ENCODE peak calls at places on chromosome 10, in four cellular contexts. W is activated CD4-positive, CD25-positive, alpha-beta regulatory T cell treated with anti-CD3 and anti-CD28 coated beads, Interleukin-2, amount 50 U/mL, for 72 hours; F is T-cell; S is activated CD4-positive, alpha-beta T cell treated with anti-CD3 and anti-CD28 coated beads for 24 hours. P is an unnamed sample.

GRCh38 chr10:29734980-29735627 is 100.3 kb upstream of the SVIL start:
- DNase-seq in W (peak), F (peak), S (peak), P (peak)

GRCh38 chr10:110758898-110759297 is 112.8 kb upstream of the PDCD4 start:
- DNase-seq in W (no peak), F (no peak), S (no peak), P (peak)

GRCh38 chr10:91162495-91163268 is 57.8 kb upstream of the PCGF5 start:
- DNase-seq in W (peak), F (peak), S (peak), P (peak)

GRCh38 chr10:119423510-119423874 is 119.0 kb downstream of the RGS10 start:
- DNase-seq in W (no peak), F (no peak), S (no peak), P (no peak)

GRCh38 chr10:24114561-24114960 is 94.4 kb upstream of the KIAA1217 start:
- DNase-seq in W (no peak), F (no peak), S (no peak), P (no peak)

GRCh38 chr10:112872728-112873127 is 77.3 kb upstream of the TCF7L2 start:
- DNase-seq in W (no peak), F (no peak), S (no peak), P (no peak)

GRCh38 chr10:43198682-43199005 is 60.4 kb downstream of the CSGALNACT2 start:
- DNase-seq in W (no peak), F (no peak), S (no peak), P (no peak)

GRCh38 chr10:89163265-89163995 is 43.7 kb downstream of the CH25H start:
- DNase-seq in W (peak), F (peak), S (peak), P (no peak)

GRCh38 chr10:127017406-127018297 is 112.4 kb downstream of the DOCK1 start:
- DNase-seq in W (no peak), F (no peak), S (no peak), P (no peak)

GRCh38 chr10:35781643-35782035 is 139.5 kb upstream of the FZD8 start:
- DNase-seq in W (no peak), F (no peak), S (no peak), P (peak)

GRCh38 chr10:44300666-44301649 is 83.9 kb downstream of the CXCL12 start:
- DNase-seq in W (no peak), F (no peak), S (no peak), P (no peak)

GRCh38 chr10:115710136-115710535 is 562.9 kb downstream of the GFRA1 start:
- DNase-seq in W (no peak), F (no peak), S (no peak), P (no peak)